ENCODE peak calls at places on chromosomes 6 and 20, in eight cellular contexts. F is pancreas, P is cardiac muscle cell, N is IMR-90, T is mucosa of descending colon, I is HCT116, D is transverse colon, M is K562. S is an unnamed sample.

GRCh38 chr6:20169786-20170185 is 42.5 kb downstream of the MBOAT1 start:
- DNase-seq in F (no peak), P (no peak), N (no peak), T (no peak), I (no peak), D (no peak), M (no peak), S (no peak)

GRCh38 chr20:37384683-37385174 is 38.8 kb downstream of the SRC start:
- DNase-seq in F (peak; percentile 80), P (peak; percentile 74), N (peak; percentile 38), T (peak; percentile 82), I (no peak), D (peak; percentile 71), M (peak; percentile 84), S (peak; percentile 84)

GRCh38 chr6:5453531-5453930 is 192.2 kb downstream of the FARS2 start:
- DNase-seq in F (peak; percentile 72), P (no peak), N (no peak), T (no peak), I (no peak), D (no peak), M (no peak), S (no peak)

GRCh38 chr6:116531675-116532570 is 13.6 kb downstream of the TRAPPC3L start:
- DNase-seq in F (no peak), P (peak; percentile 74), N (peak; percentile 82), T (no peak), I (peak; percentile 60), D (peak; percentile 54), M (peak; percentile 63), S (peak; percentile 31)

GRCh38 chr20:16865406-16865805 is 117.2 kb downstream of the OTOR start:
- DNase-seq in F (no peak), P (no peak), N (no peak), T (no peak), I (no peak), D (no peak), M (no peak), S (no peak)

GRCh38 chr6:90677440-90677839 is 90.6 kb upstream of the MAP3K7 start:
- DNase-seq in F (no peak), P (no peak), N (no peak), T (no peak), I (no peak), D (no peak), M (no peak), S (no peak)

GRCh38 chr6:47057830-47058540 is 15.9 kb upstream of the ADGRF1 start:
- DNase-seq in F (no peak), P (no peak), N (no peak), T (no peak), I (no peak), D (no peak), M (no peak), S (no peak)

GRCh38 chr20:61510778-61511330 is 258.8 kb downstream of the CDH4 start:
- DNase-seq in F (no peak), P (no peak), N (no peak), T (no peak), I (no peak), D (no peak), M (no peak), S (no peak)

GRCh38 chr20:35828434-35828833 is 56.6 kb downstream of the PHF20 start:
- DNase-seq in F (no peak), P (peak; percentile 70), N (no peak), T (no peak), I (no peak), D (peak; percentile 16), M (no peak), S (peak; percentile 70)

GRCh38 chr20:41482647-41483552 is 116.3 kb upstream of the EMILIN3 start:
- DNase-seq in F (no peak), P (no peak), N (peak; percentile 93), T (no peak), I (no peak), D (no peak), M (no peak), S (no peak)

GRCh38 chr20:5096463-5096862 is 23.3 kb downstream of the PCNA start:
- DNase-seq in F (no peak), P (no peak), N (no peak), T (no peak), I (no peak), D (no peak), M (no peak), S (no peak)

GRCh38 chr6:21593412-21593926 is at the start of gene SOX4:
- DNase-seq in F (peak; percentile 90), P (peak; percentile 98), N (peak; percentile 98), T (peak; percentile 91), I (peak; percentile 93), D (peak; percentile 95), M (peak; percentile 45), S (peak; percentile 92)

GRCh38 chr6:113271437-113271836 is 585.7 kb upstream of the MARCKS start:
- DNase-seq in F (no peak), P (no peak), N (no peak), T (no peak), I (no peak), D (no peak), M (no peak), S (no peak)

GRCh38 chr20:45088247-45088646 is 12.7 kb downstream of the KCNS1 start:
- DNase-seq in F (no peak), P (no peak), N (peak; percentile 96), T (no peak), I (no peak), D (no peak), M (no peak), S (no peak)

GRCh38 chr20:38674178-38675133 is 49.8 kb upstream of the SLC32A1 start:
- DNase-seq in F (peak; percentile 35), P (peak; percentile 87), N (peak; percentile 47), T (peak; percentile 35), I (no peak), D (peak; percentile 11), M (peak; percentile 98), S (no peak)

GRCh38 chr20:34337982-34338756 is 24.9 kb upstream of the ITCH start:
- DNase-seq in F (no peak), P (no peak), N (no peak), T (no peak), I (no peak), D (peak; percentile 37), M (no peak), S (no peak)

DNA sequence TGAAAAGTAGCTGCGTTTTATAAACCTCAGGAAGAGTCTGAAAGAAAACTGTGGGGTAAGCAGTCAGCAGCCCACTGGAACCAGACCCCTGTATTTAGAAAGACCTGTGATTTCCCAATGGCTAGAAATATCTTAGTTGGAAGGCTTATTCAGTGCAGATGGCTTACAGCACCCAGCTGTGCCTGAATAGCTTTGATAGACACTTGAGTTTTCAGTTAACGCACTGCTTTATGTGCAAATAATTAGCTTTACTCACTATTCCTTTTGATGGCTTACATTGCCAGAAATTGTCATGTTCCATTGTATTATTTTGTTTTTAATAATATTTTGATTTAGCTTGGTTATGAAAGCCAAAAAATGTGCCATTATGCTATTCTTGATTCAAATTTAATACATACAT is 465.3 kb upstream of the SYNCRIP start:
- DNase-seq in F (no peak), P (no peak), N (no peak), T (no peak), I (no peak), D (no peak), M (no peak), S (no peak)
- H3K4me3 ChIP-seq in F (no peak overlapping the region), P (no peak overlapping the region), N (no peak overlapping the region), T (no peak overlapping the region), I (no peak overlapping the region), D (no peak overlapping the region), M (no peak overlapping the region), S (no peak overlapping the region)

DNA sequence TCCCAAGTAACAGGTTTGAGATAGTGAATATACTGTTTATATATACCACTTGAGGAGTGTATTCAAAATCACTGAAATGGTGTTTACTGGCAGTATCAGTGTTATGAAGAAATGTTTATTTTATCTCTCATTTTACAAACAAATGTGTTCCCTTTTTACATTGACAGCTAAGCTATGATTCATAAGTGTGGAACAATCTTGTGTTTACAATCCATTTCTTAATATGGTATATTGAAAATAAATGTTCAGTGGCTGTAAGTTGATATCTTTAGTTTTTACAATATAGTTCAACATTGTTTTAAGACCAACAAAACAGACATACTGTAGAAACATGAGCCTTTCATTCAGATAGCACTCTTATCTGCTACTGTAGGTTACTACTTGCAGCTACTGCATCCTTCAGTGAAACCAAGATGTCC is 14.3 kb downstream of the PHF3 start:
- DNase-seq in F (no peak), P (no peak), N (peak; percentile 37), T (no peak), I (no peak), D (no peak), M (no peak), S (no peak)
- H3K4me1 ChIP-seq in F (peaks cover 11% of the 10 kb centered on the region), P (peaks cover 23% of the 10 kb centered on the region), N (peaks cover 2% of the 10 kb centered on the region), T (peaks cover 5% of the 10 kb centered on the region), I (no peaks in the 10 kb centered on the region), D (peaks cover 8% of the 10 kb centered on the region), M (no peaks in the 10 kb centered on the region), S (peaks cover 57% of the 10 kb centered on the region)

DNA sequence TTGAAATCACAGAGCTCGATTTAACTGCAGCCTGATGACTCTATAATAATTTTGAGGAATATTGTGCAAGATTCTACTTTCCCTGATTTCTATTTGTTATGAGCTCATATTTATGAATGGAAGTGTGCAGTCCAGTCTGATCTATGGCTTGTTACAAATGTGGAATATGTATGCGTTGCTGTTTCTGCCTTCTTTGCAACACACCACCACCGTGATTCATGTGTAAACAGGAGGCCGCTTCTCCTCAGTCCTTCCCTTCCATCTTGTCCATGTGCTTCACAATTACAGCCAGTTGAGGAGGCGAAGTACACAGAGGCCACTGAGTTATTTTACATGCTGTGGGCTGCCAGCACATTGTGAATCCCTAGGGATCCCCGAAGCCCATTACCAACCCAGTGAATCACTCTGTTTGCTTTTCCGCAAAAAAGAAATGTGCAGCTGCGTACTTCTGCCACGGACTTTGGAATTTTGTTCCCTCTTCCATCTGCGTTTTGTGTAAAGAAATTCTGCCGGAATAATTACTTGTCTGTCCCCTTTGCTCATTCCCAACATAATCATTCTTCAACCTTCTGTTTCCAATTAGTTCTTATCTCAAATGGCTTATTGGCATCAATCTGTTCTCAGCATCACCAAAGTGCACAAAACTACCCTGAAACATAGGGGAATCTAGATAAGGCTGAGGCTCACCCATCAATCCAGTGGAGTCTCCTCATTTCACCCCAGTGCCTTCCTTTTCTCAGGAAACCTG is 551.6 kb upstream of the CITED2 start:
- DNase-seq in F (no peak), P (no peak), N (peak; percentile 95), T (peak; percentile 22), I (no peak), D (no peak), M (no peak), S (no peak)
- TF ChIP-seq CTCF in F (no peak), P (no peak), N (no peak), T (no peak), I (no peak), D (no peak), M (no peak), S (no peak)

GRCh38 chr6:4135665-4136353 is 434 bp upstream of the ECI2 start:
- DNase-seq in F (peak; percentile 96), P (peak; percentile 95), N (peak; percentile 90), T (peak; percentile 97), I (peak; percentile 78), D (peak; percentile 98), M (peak; percentile 99), S (peak; percentile 98)
- H3K4me3 ChIP-seq in F (peak overlapping the region; percentile 61), P (peak overlapping the region; percentile 60), N (peak overlapping the region; percentile 93), T (peak overlapping the region; percentile 16), I (peak overlapping the region; percentile 66), D (peak overlapping the region; percentile 75), M (peak overlapping the region; percentile 49), S (peak overlapping the region; percentile 87)